ENCODE peak calls at places on chromosomes 5 and 9, in seven cellular contexts. E, I, J, Z, A, K and W are unnamed samples.

GRCh38 chr9:13983607-13984006 is 330.3 kb downstream of the NFIB start:
- DNase-seq in E (no peak), I (no peak), J (no peak), Z (no peak), A (no peak), K (no peak), W (no peak)

GRCh38 chr9:76725885-76726284 is 38.4 kb upstream of the PCA3 start:
- DNase-seq in E (no peak), I (no peak), J (no peak), Z (no peak), A (no peak), K (no peak), W (no peak)

GRCh38 chr5:72141440-72142271 is 34.4 kb downstream of the MAP1B start:
- DNase-seq in E (no peak), I (no peak), J (no peak), Z (no peak), A (no peak), K (no peak), W (no peak)

GRCh38 chr5:114789773-114790402 is 379.8 kb downstream of the TRIM36 start:
- DNase-seq in E (no peak), I (no peak), J (no peak), Z (no peak), A (peak; percentile 78), K (no peak), W (no peak)

GRCh38 chr5:17808566-17808965 is 174.3 kb downstream of the TAF11L14 start:
- DNase-seq in E (no peak), I (no peak), J (no peak), Z (no peak), A (no peak), K (no peak), W (no peak)

GRCh38 chr5:89211836-89212235 is 328.9 kb upstream of the MEF2C start:
- DNase-seq in E (no peak), I (no peak), J (no peak), Z (no peak), A (no peak), K (no peak), W (no peak)

GRCh38 chr5:142432369-142432863 is 107.6 kb upstream of the SPRY4 start:
- DNase-seq in E (no peak), I (no peak), J (peak; percentile 86), Z (no peak), A (no peak), K (peak; percentile 12), W (no peak)

GRCh38 chr5:149442563-149443182 is 63.6 kb upstream of the IL17B start:
- DNase-seq in E (peak; percentile 79), I (peak; percentile 68), J (peak; percentile 90), Z (no peak), A (peak; percentile 83), K (peak; percentile 74), W (peak; percentile 90)

GRCh38 chr5:98839469-98840383 is 66.3 kb downstream of the RGMB start:
- DNase-seq in E (no peak), I (peak; percentile 8), J (no peak), Z (no peak), A (peak; percentile 48), K (no peak), W (no peak)

GRCh38 chr9:77954018-77954417 is 77.6 kb downstream of the GNAQ start:
- DNase-seq in E (no peak), I (no peak), J (no peak), Z (no peak), A (no peak), K (no peak), W (no peak)

GRCh38 chr5:94240616-94241287 is 377.7 kb downstream of the KIAA0825 start:
- DNase-seq in E (no peak), I (no peak), J (no peak), Z (no peak), A (no peak), K (no peak), W (no peak)

GRCh38 chr5:58094031-58094430 is 365.9 kb downstream of the PLK2 start:
- DNase-seq in E (no peak), I (peak; percentile 39), J (no peak), Z (peak; percentile 3), A (no peak), K (no peak), W (peak; percentile 39)

GRCh38 chr9:134501266-134502181 is 140.1 kb upstream of the COL5A1 start:
- DNase-seq in E (no peak), I (no peak), J (no peak), Z (no peak), A (peak; percentile 83), K (no peak), W (no peak)

GRCh38 chr9:69674741-69675438 is 2.7 kb upstream of the APBA1 start:
- DNase-seq in E (no peak), I (no peak), J (no peak), Z (no peak), A (no peak), K (no peak), W (no peak)

GRCh38 chr5:59428391-59428790 is 465.1 kb downstream of the PDE4D start:
- DNase-seq in E (no peak), I (no peak), J (no peak), Z (no peak), A (no peak), K (no peak), W (no peak)

GRCh38 chr5:117473075-117473595 is 898.5 kb upstream of the SEMA6A start:
- DNase-seq in E (no peak), I (no peak), J (no peak), Z (no peak), A (no peak), K (no peak), W (no peak)

GRCh38 chr5:59819806-59820205 is 73.7 kb downstream of the PDE4D start:
- DNase-seq in E (no peak), I (no peak), J (no peak), Z (no peak), A (no peak), K (no peak), W (no peak)

GRCh38 chr5:4511996-4512656 is 628.0 kb upstream of the ADAMTS16 start:
- DNase-seq in E (no peak), I (no peak), J (no peak), Z (no peak), A (peak; percentile 68), K (peak; percentile 52), W (peak; percentile 72)

GRCh38 chr9:98158071-98158791 is 34.2 kb downstream of the CORO2A start:
- DNase-seq in E (no peak), I (no peak), J (peak; percentile 83), Z (no peak), A (no peak), K (peak; percentile 96), W (peak; percentile 53)

GRCh38 chr5:132493241-132493640 is 2.7 kb upstream of the IRF1 start:
- DNase-seq in E (no peak), I (no peak), J (peak; percentile 23), Z (no peak), A (no peak), K (no peak), W (peak; percentile 6)

GRCh38 chr5:132492386-132492785 is 1.8 kb upstream of the IRF1 start:
- DNase-seq in E (no peak), I (no peak), J (no peak), Z (no peak), A (no peak), K (no peak), W (no peak)

GRCh38 chr5:132489871-132490483 is 596 bp downstream of the IRF1 start:
- DNase-seq in E (peak; percentile 86), I (no peak), J (peak; percentile 69), Z (no peak), A (peak; percentile 68), K (no peak), W (no peak)

GRCh38 chr5:132490484-132491367 is at the start of gene IRF1:
- DNase-seq in E (peak; percentile 95), I (no peak), J (peak; percentile 97), Z (no peak), A (peak; percentile 96), K (peak; percentile 97), W (peak; percentile 96)

DNA sequence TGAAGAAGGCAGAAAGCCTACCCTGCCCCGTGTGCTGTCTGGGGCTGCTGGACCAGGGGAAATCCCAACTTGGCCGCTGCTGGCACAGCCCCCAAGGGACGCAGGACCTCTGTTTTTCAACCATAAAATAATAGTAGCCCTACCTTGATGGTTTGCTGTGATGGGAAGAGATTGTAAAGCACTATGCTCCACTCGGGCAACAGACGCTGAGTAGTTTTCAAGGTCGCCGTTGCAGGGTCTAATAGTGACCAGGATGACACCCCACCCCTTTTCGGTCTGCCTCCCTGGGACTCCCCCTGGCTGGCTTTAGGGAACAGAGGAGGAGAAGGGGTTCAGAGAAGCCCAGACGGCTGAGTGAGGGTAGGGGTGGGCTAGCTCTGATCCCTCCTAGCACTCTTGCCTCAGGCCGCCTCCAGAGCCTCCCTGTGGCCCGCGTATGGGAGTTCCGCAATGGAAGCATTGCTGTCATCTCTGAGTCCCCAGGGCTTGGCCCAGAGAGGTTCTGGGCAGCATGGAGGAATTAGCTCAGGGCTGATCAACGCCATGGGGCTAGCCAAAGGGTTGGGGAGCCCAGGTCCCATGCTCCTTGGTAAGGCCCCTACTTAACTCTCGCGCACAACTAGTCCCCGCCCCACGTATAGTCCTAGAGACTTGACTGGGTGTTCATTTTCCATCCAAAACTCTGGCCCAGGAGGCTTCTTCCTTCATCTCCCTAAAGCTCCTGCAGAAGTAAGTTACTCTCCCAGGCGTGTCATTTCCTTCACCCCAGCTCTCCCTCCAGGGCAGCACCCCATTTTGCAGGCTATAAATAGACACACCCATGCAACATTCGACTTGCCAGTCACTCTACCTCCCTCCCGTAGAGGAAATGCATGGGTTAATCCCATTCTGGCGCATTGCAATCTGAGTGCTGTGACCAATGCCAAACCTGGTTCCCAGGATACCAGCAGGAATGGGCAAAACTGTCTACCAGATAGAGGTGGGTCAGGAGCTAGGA is 1.1 kb upstream of the IRF1 start:
- DNase-seq in E (no peak), I (no peak), J (peak; percentile 27), Z (no peak), A (peak; percentile 54), K (no peak), W (peak; percentile 20)
- H3K4me1 ChIP-seq in E (peaks cover 59% of the 10 kb centered on the region), I (peaks cover 26% of the 10 kb centered on the region), J (peaks cover 51% of the 10 kb centered on the region), Z (peaks cover 44% of the 10 kb centered on the region), A (peaks cover 22% of the 10 kb centered on the region), K (peaks cover 11% of the 10 kb centered on the region), W (peaks cover 34% of the 10 kb centered on the region)

DNA sequence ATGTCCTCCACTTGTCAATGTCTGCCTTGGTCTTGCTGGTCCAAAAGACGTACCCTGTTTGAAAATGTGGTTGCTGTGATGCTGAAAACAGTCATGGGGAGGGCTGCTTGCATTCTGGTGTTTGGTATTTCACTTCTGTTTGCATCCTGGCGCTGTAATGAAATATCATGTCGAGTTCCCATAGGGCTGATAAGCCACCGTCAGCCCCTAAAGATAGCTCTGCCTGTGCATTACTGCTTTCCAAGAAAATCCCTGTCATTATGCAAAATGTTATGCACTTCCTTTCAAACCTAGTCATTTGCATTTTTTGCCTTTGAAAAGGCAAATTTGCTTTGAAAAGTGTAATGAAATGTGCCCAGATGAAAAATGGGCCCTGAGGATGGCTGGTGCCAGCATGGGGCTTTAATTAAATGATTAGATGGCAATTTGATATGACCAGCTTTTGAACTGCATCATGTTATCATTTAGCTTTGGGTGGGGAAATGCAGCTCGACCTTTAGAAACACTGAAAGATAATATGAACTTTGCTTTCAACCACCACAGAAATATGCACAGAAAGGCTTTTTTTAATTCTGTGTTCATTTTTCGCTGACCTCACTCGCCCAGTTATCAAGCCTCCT is 374.4 kb upstream of the SGCD start:
- DNase-seq in E (no peak), I (no peak), J (no peak), Z (no peak), A (no peak), K (no peak), W (no peak)
- TF ChIP-seq POLR2AphosphoS5 in E (no peak), I (no peak), J (no peak), Z (no peak), A (no peak), K (no peak), W (no peak)

GRCh38 chr5:92508271-92508670 is 1072.7 kb downstream of the NR2F1-AS1 start:
- DNase-seq in E (no peak), I (no peak), J (no peak), Z (no peak), A (no peak), K (no peak), W (no peak)
- TF ChIP-seq CTCF in E (no peak), I (no peak), J (no peak), Z (no peak), A (no peak), K (no peak), W (no peak)

GRCh38 chr9:91193658-91194391 is 167.9 kb downstream of the AUH start:
- DNase-seq in E (peak; percentile 69), I (no peak), J (peak; percentile 93), Z (no peak), A (peak; percentile 90), K (peak; percentile 72), W (peak; percentile 76)
- H3K4me1 ChIP-seq in E (peaks cover 26% of the 10 kb centered on the region), I (peaks cover 7% of the 10 kb centered on the region), J (peaks cover 53% of the 10 kb centered on the region), Z (peaks cover 23% of the 10 kb centered on the region), A (peaks cover 20% of the 10 kb centered on the region), K (peaks cover 10% of the 10 kb centered on the region), W (peaks cover 29% of the 10 kb centered on the region)